ENCODE peak calls at places on chromosomes 11 and 22, in five cellular contexts. Y, U, F, Q and D are unnamed samples.

GRCh38 chr11:10309163-10310093 is 4.6 kb downstream of the ADM start:
- DNase-seq in Q (peak; percentile 74), F (no peak), Y (no peak), U (peak; percentile 43), D (peak; percentile 83)

GRCh38 chr11:95284057-95285052 is 53.4 kb upstream of the SESN3 start:
- DNase-seq in U (no peak), Q (no peak), Y (no peak), F (no peak), D (no peak)

GRCh38 chr11:33622231-33622630 is 78.4 kb downstream of the C11orf91 start:
- DNase-seq in F (no peak), U (no peak), Q (no peak), Y (no peak), D (no peak)

GRCh38 chr11:121448431-121448941 is 3.6 kb upstream of the SORL1 start:
- DNase-seq in Y (no peak), Q (no peak), U (no peak), F (no peak), D (no peak)

GRCh38 chr11:117520201-117520600 is 192.5 kb downstream of the CEP164 start:
- DNase-seq in Q (no peak), F (no peak), Y (no peak), U (no peak), D (no peak)

GRCh38 chr22:44351037-44351436 is 38.3 kb upstream of the SHISAL1 start:
- DNase-seq in Q (no peak), U (no peak), Y (no peak), F (no peak), D (no peak)

GRCh38 chr11:121967131-121967689 is 148.8 kb downstream of the BLID start:
- DNase-seq in U (no peak), Y (no peak), Q (no peak), F (no peak), D (no peak)

GRCh38 chr11:41612415-41612814 is 153.0 kb upstream of the LRRC4C start:
- DNase-seq in U (no peak), Q (no peak), Y (no peak), F (no peak), D (no peak)

GRCh38 chr11:25981998-25982397 is 349.9 kb upstream of the ANO3 start:
- DNase-seq in F (peak; percentile 46), Q (peak; percentile 53), Y (peak; percentile 30), U (no peak), D (no peak)

GRCh38 chr11:20000393-20001134 is 159.7 kb downstream of the DBX1 start:
- DNase-seq in U (no peak), Y (no peak), Q (peak; percentile 88), F (no peak), D (no peak)

GRCh38 chr22:45575607-45576272 is 73.1 kb downstream of the FBLN1 start:
- DNase-seq in Y (no peak), Q (no peak), F (no peak), U (no peak), D (no peak)

GRCh38 chr11:123083623-123084029 is 21.7 kb upstream of the HSPA8 start:
- DNase-seq in Y (peak; percentile 43), U (peak; percentile 66), F (no peak), Q (peak; percentile 65), D (peak; percentile 85)

GRCh38 chr11:72826942-72827480 is 12.8 kb downstream of the ATG16L2 start:
- DNase-seq in F (no peak), U (no peak), Q (no peak), Y (no peak), D (no peak)

GRCh38 chr22:22870577-22871398 is 16.8 kb upstream of the IGLL5 start:
- DNase-seq in Y (no peak), Q (no peak), U (peak; percentile 84), F (no peak), D (no peak)

GRCh38 chr22:44809456-44809855 is 57.1 kb downstream of the ARHGAP8 start:
- DNase-seq in F (no peak), Q (no peak), Y (no peak), U (no peak), D (no peak)

GRCh38 chr11:72411623-72412532 is 22.5 kb downstream of the CLPB start:
- DNase-seq in U (peak; percentile 74), Y (peak; percentile 85), F (no peak), Q (peak; percentile 70), D (no peak)

GRCh38 chr22:48444320-48445112 is 1383.2 kb downstream of the BRD1 start:
- DNase-seq in U (no peak), F (peak; percentile 44), Y (no peak), Q (no peak), D (no peak)

GRCh38 chr22:23835773-23836144 is 3.0 kb downstream of the DERL3 start:
- DNase-seq in F (no peak), U (no peak), Q (no peak), Y (peak; percentile 8), D (no peak)

GRCh38 chr11:123168955-123169484 is 26.0 kb downstream of the CLMP start:
- DNase-seq in U (no peak), Y (no peak), F (no peak), Q (no peak), D (no peak)

GRCh38 chr11:29153078-29153477 is 863.8 kb downstream of the KCNA4 start:
- DNase-seq in Q (no peak), U (no peak), Y (no peak), F (no peak), D (no peak)

GRCh38 chr11:103091441-103091809 is 535 bp downstream of the DCUN1D5 start:
- DNase-seq in U (peak; percentile 62), Q (peak; percentile 32), Y (peak; percentile 61), F (no peak), D (no peak)
- TF ChIP-seq ZBTB33 in U (no peak), Q (no peak), Y (no peak), F (no peak), D (no peak)

GRCh38 chr11:1323779-1324178 is 14.3 kb upstream of the TOLLIP start:
- DNase-seq in F (no peak), Q (no peak), U (no peak), Y (no peak), D (no peak)
- H3K4me2 ChIP-seq in F (no peak overlapping the region), Q (no peak overlapping the region), U (no peak overlapping the region), Y (no peak overlapping the region), D (no peak overlapping the region)

GRCh38 chr11:113313601-113314000 is 782 bp upstream of the TTC12 start:
- DNase-seq in U (no peak), Y (no peak), F (no peak), Q (no peak), D (no peak)
- TF ChIP-seq ZBTB33 in U (no peak), Y (no peak), F (no peak), Q (no peak), D (no peak)

GRCh38 chr11:75980031-75980430 is 165.0 kb downstream of the UVRAG start:
- DNase-seq in Y (no peak), F (no peak), Q (no peak), U (no peak), D (no peak)
- H3K4me2 ChIP-seq in Y (no peak overlapping the region), F (no peak overlapping the region), Q (peak overlapping the region; percentile 41), U (no peak overlapping the region), D (no peak overlapping the region)